ENCODE peak calls at places on chromosomes 4 and X, in seven cellular contexts. One of them, this sample, is unnamed.

GRCh38 chr4:84952776-84953175 is 13.7 kb downstream of the WDFY3 start:
- DNase-seq in H9: no peak
- DNase-seq in IMR-90: no peak
- DNase-seq in mesenchymal stem cell: no peak
- DNase-seq in trophoblast cell: no peak
- DNase-seq in mesendoderm: no peak
- DNase-seq in H1: no peak
- DNase-seq in this sample: no peak

GRCh38 chr4:102511830-102512605 is 10.9 kb downstream of the NFKB1 start:
- DNase-seq in IMR-90: no peak
- DNase-seq in trophoblast cell: peak; percentile 47
- DNase-seq in H9: no peak
- DNase-seq in H1: no peak
- DNase-seq in mesendoderm: no peak
- DNase-seq in mesenchymal stem cell: no peak
- DNase-seq in this sample: no peak

GRCh38 chr4:143653031-143653430 is 47.4 kb downstream of the FREM3 start:
- DNase-seq in mesenchymal stem cell: no peak
- DNase-seq in trophoblast cell: no peak
- DNase-seq in IMR-90: no peak
- DNase-seq in H1: no peak
- DNase-seq in H9: no peak
- DNase-seq in mesendoderm: no peak
- DNase-seq in this sample: no peak

GRCh38 chr4:38634047-38634759 is 29.8 kb upstream of the KLF3 start:
- DNase-seq in mesenchymal stem cell: no peak
- DNase-seq in IMR-90: no peak
- DNase-seq in trophoblast cell: no peak
- DNase-seq in mesendoderm: no peak
- DNase-seq in H1: no peak
- DNase-seq in H9: no peak
- DNase-seq in this sample: no peak

GRCh38 chr4:139843643-139844042 is 178.0 kb downstream of the MGST2 start:
- DNase-seq in H1: no peak
- DNase-seq in IMR-90: no peak
- DNase-seq in mesendoderm: no peak
- DNase-seq in mesenchymal stem cell: no peak
- DNase-seq in trophoblast cell: no peak
- DNase-seq in H9: no peak
- DNase-seq in this sample: no peak

GRCh38 chr4:45186249-45186648 is 459.9 kb upstream of the GNPDA2 start:
- DNase-seq in H9: no peak
- DNase-seq in IMR-90: no peak
- DNase-seq in mesendoderm: no peak
- DNase-seq in trophoblast cell: no peak
- DNase-seq in H1: no peak
- DNase-seq in mesenchymal stem cell: no peak
- DNase-seq in this sample: no peak

GRCh38 chrX:137549073-137549472 is 16.9 kb upstream of the ZIC3 start:
- DNase-seq in H1: peak; percentile 47
- DNase-seq in H9: peak; percentile 31
- DNase-seq in mesenchymal stem cell: no peak
- DNase-seq in IMR-90: no peak
- DNase-seq in trophoblast cell: no peak
- DNase-seq in mesendoderm: peak; percentile 45
- DNase-seq in this sample: no peak

GRCh38 chr4:16197842-16198241 is 28.4 kb downstream of the TAPT1 start:
- DNase-seq in mesendoderm: no peak
- DNase-seq in H1: no peak
- DNase-seq in H9: no peak
- DNase-seq in IMR-90: no peak
- DNase-seq in trophoblast cell: no peak
- DNase-seq in mesenchymal stem cell: no peak
- DNase-seq in this sample: no peak

GRCh38 chrX:4708970-4709760 is 995.7 kb upstream of the PRKX start:
- DNase-seq in mesenchymal stem cell: no peak
- DNase-seq in mesendoderm: peak; percentile 1
- DNase-seq in H9: no peak
- DNase-seq in IMR-90: no peak
- DNase-seq in trophoblast cell: no peak
- DNase-seq in H1: no peak
- DNase-seq in this sample: no peak

GRCh38 chr4:15982833-15983528 is 20.0 kb upstream of the FGFBP2 start:
- DNase-seq in mesendoderm: peak; percentile 83
- DNase-seq in trophoblast cell: no peak
- DNase-seq in mesenchymal stem cell: peak; percentile 8
- DNase-seq in H9: no peak
- DNase-seq in IMR-90: peak; percentile 38
- DNase-seq in H1: no peak
- DNase-seq in this sample: no peak

GRCh38 chr4:116796022-116796421 is 289.4 kb downstream of the TRAM1L1 start:
- DNase-seq in H9: peak; percentile 47
- DNase-seq in mesendoderm: peak; percentile 49
- DNase-seq in H1: no peak
- DNase-seq in mesenchymal stem cell: no peak
- DNase-seq in trophoblast cell: no peak
- DNase-seq in IMR-90: no peak
- DNase-seq in this sample: no peak

GRCh38 chr4:58649236-58649635 is 1539.1 kb upstream of the IGFBP7 start:
- DNase-seq in mesendoderm: no peak
- DNase-seq in trophoblast cell: no peak
- DNase-seq in H1: no peak
- DNase-seq in H9: no peak
- DNase-seq in IMR-90: no peak
- DNase-seq in mesenchymal stem cell: no peak
- DNase-seq in this sample: no peak

GRCh38 chr4:153257966-153258365 is 53.7 kb downstream of the TRIM2 start:
- DNase-seq in trophoblast cell: no peak
- DNase-seq in mesenchymal stem cell: no peak
- DNase-seq in IMR-90: no peak
- DNase-seq in mesendoderm: peak; percentile 74
- DNase-seq in H9: peak; percentile 39
- DNase-seq in H1: no peak
- DNase-seq in this sample: no peak

GRCh38 chr4:107719211-107719926 is 665 bp downstream of the PAPSS1 start:
- DNase-seq in trophoblast cell: no peak
- DNase-seq in H9: peak; percentile 72
- DNase-seq in mesenchymal stem cell: peak; percentile 54
- DNase-seq in mesendoderm: peak; percentile 85
- DNase-seq in IMR-90: peak; percentile 26
- DNase-seq in H1: no peak
- DNase-seq in this sample: no peak

GRCh38 chr4:182884046-182884445 is 33.1 kb downstream of the DCTD start:
- DNase-seq in H9: no peak
- DNase-seq in mesenchymal stem cell: no peak
- DNase-seq in H1: no peak
- DNase-seq in mesendoderm: no peak
- DNase-seq in IMR-90: no peak
- DNase-seq in trophoblast cell: no peak
- DNase-seq in this sample: no peak

GRCh38 chr4:182885022-182885737 is 32.0 kb downstream of the DCTD start:
- DNase-seq in mesenchymal stem cell: no peak
- DNase-seq in H1: no peak
- DNase-seq in trophoblast cell: no peak
- DNase-seq in mesendoderm: no peak
- DNase-seq in IMR-90: no peak
- DNase-seq in H9: no peak
- DNase-seq in this sample: no peak

GRCh38 chr4:182885738-182886077 is 31.5 kb downstream of the DCTD start:
- DNase-seq in IMR-90: peak; percentile 25
- DNase-seq in H9: no peak
- DNase-seq in mesendoderm: no peak
- DNase-seq in trophoblast cell: no peak
- DNase-seq in H1: no peak
- DNase-seq in mesenchymal stem cell: no peak
- DNase-seq in this sample: no peak

GRCh38 chr4:182888894-182889293 is 28.3 kb downstream of the DCTD start:
- DNase-seq in H1: no peak
- DNase-seq in mesenchymal stem cell: no peak
- DNase-seq in H9: no peak
- DNase-seq in IMR-90: no peak
- DNase-seq in mesendoderm: no peak
- DNase-seq in trophoblast cell: no peak
- DNase-seq in this sample: no peak

DNA sequence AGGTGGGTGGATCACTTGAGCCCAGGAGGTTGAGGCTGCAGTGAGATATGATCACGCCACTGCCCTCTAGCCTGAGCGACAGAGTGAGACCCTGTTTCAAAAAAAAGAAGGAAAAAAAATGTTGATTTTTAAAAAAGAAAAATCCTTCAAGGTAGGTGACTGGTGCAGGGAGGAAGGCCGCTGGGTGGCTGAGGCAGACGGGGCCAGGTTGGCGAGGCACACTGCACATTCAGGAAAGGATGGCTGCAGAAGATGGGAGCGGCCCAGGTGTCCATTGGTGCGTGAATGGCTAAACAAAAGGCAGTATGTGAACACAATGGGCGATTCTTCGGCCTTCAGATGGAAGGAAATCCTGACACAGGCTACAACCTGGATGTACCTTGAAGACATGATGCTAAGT is 30.4 kb downstream of the DCTD start:
- DNase-seq in H1: no peak
- DNase-seq in trophoblast cell: no peak
- DNase-seq in mesendoderm: no peak
- DNase-seq in mesenchymal stem cell: no peak
- DNase-seq in IMR-90: no peak
- DNase-seq in H9: no peak
- DNase-seq in this sample: no peak
- H3K4ac ChIP-seq in H1: no peak overlapping the region
- H3K4ac ChIP-seq in trophoblast cell: no peak overlapping the region
- H3K4ac ChIP-seq in mesendoderm: no peak overlapping the region
- H3K4ac ChIP-seq in mesenchymal stem cell: no peak overlapping the region
- H3K4ac ChIP-seq in IMR-90: no peak overlapping the region
- H3K4ac ChIP-seq in H9: no peak overlapping the region
- H3K4ac ChIP-seq in this sample: no peak overlapping the region

DNA sequence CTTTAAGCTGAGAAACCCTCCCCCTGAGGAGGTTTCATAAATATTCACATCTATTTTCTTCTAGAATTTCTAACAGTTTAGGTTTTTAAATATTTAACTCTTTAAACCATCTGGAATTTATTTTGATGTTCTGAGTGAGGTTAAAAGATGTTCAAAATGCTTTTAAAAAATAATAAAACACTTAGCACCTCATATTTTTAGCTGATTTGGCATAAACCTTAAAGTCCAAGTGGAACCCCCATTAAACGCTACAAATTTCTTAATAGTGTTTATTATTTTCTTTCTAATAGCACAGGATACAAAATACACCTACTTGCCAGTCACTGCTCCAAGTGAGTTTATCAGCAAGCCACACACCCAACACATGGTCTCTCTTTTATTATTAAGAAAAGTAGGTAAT is 277.2 kb downstream of the QDPR start:
- DNase-seq in H9: no peak
- DNase-seq in H1: no peak
- DNase-seq in trophoblast cell: no peak
- DNase-seq in mesenchymal stem cell: no peak
- DNase-seq in mesendoderm: no peak
- DNase-seq in IMR-90: no peak
- DNase-seq in this sample: no peak
- H3K4ac ChIP-seq in H9: no peak overlapping the region
- H3K4ac ChIP-seq in H1: no peak overlapping the region
- H3K4ac ChIP-seq in trophoblast cell: no peak overlapping the region
- H3K4ac ChIP-seq in mesenchymal stem cell: no peak overlapping the region
- H3K4ac ChIP-seq in mesendoderm: no peak overlapping the region
- H3K4ac ChIP-seq in IMR-90: no peak overlapping the region
- H3K4ac ChIP-seq in this sample: no peak overlapping the region

GRCh38 chr4:56550642-56551041 is 45.1 kb downstream of the ARL9 start:
- DNase-seq in mesendoderm: no peak
- DNase-seq in H9: no peak
- DNase-seq in H1: no peak
- DNase-seq in IMR-90: no peak
- DNase-seq in mesenchymal stem cell: no peak
- DNase-seq in trophoblast cell: no peak
- DNase-seq in this sample: no peak
- H3K4ac ChIP-seq in mesendoderm: no peak overlapping the region
- H3K4ac ChIP-seq in H9: no peak overlapping the region
- H3K4ac ChIP-seq in H1: no peak overlapping the region
- H3K4ac ChIP-seq in IMR-90: no peak overlapping the region
- H3K4ac ChIP-seq in mesenchymal stem cell: no peak overlapping the region
- H3K4ac ChIP-seq in trophoblast cell: no peak overlapping the region
- H3K4ac ChIP-seq in this sample: no peak overlapping the region

GRCh38 chr4:172982151-172982590 is 186.4 kb upstream of the GALNT7 start:
- DNase-seq in trophoblast cell: peak; percentile 48
- DNase-seq in H9: no peak
- DNase-seq in H1: no peak
- DNase-seq in mesenchymal stem cell: peak; percentile 70
- DNase-seq in IMR-90: peak; percentile 92
- DNase-seq in mesendoderm: no peak
- DNase-seq in this sample: no peak

GRCh38 chr4:172986114-172986513 is 182.5 kb upstream of the GALNT7 start:
- DNase-seq in H9: no peak
- DNase-seq in mesenchymal stem cell: no peak
- DNase-seq in mesendoderm: no peak
- DNase-seq in IMR-90: no peak
- DNase-seq in trophoblast cell: no peak
- DNase-seq in H1: no peak
- DNase-seq in this sample: no peak

GRCh38 chr4:172989984-172990711 is 178.5 kb upstream of the GALNT7 start:
- DNase-seq in IMR-90: no peak
- DNase-seq in H9: no peak
- DNase-seq in H1: no peak
- DNase-seq in mesendoderm: no peak
- DNase-seq in trophoblast cell: no peak
- DNase-seq in mesenchymal stem cell: no peak
- DNase-seq in this sample: no peak

GRCh38 chr4:172983014-172983413 is 185.6 kb upstream of the GALNT7 start:
- DNase-seq in IMR-90: no peak
- DNase-seq in mesenchymal stem cell: no peak
- DNase-seq in trophoblast cell: peak; percentile 88
- DNase-seq in mesendoderm: no peak
- DNase-seq in H1: no peak
- DNase-seq in H9: no peak
- DNase-seq in this sample: no peak

DNA sequence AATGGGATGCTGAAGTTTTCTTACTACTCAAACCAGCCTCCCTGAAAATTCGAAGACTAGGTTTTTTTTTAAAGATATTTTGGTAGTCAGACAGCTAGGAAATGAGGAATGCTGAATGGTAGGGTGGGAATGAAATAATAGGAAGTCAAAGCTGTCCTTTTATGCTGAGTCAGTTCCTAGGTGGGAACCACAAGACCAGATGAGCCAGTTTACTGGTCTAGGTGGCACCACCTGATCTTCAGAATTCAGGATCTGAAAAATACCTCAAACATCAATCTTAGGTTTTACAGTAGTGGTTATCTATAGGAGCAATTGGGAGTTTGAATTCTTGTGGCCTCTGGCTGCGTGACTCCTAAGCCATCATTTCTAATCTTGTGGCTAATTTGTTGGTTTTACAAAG is 183.1 kb upstream of the GALNT7 start:
- DNase-seq in H9: no peak
- DNase-seq in IMR-90: no peak
- DNase-seq in mesendoderm: no peak
- DNase-seq in H1: no peak
- DNase-seq in mesenchymal stem cell: no peak
- DNase-seq in trophoblast cell: no peak
- DNase-seq in this sample: no peak
- H3K4ac ChIP-seq in H9: no peak overlapping the region
- H3K4ac ChIP-seq in IMR-90: no peak overlapping the region
- H3K4ac ChIP-seq in mesendoderm: no peak overlapping the region
- H3K4ac ChIP-seq in H1: no peak overlapping the region
- H3K4ac ChIP-seq in mesenchymal stem cell: no peak overlapping the region
- H3K4ac ChIP-seq in trophoblast cell: no peak overlapping the region
- H3K4ac ChIP-seq in this sample: no peak overlapping the region

This sample was measured in neuronal stem cell.